ENCODE peak calls at places on chromosomes 3 and 15, in six cellular contexts. O is epithelial cell of esophagus, K is substantia nigra, X is cardiac fibroblast, M is AG08395, Y is H9. G is an unnamed sample.

GRCh38 chr15:61079529-61079928 is 149.6 kb downstream of the RORA start:
- DNase-seq in O (no peak), K (no peak), X (no peak), M (no peak), Y (no peak), G (no peak)

GRCh38 chr3:190853464-190853863 is 9.0 kb downstream of the GMNC start:
- DNase-seq in O (peak; percentile 61), K (no peak), X (no peak), M (no peak), Y (no peak), G (no peak)

GRCh38 chr3:197024881-197025735 is 4.5 kb downstream of the MELTF start:
- DNase-seq in O (no peak), K (no peak), X (no peak), M (no peak), Y (no peak), G (no peak)

GRCh38 chr3:165503346-165503745 is 307.2 kb upstream of the SLITRK3 start:
- DNase-seq in O (no peak), K (no peak), X (no peak), M (no peak), Y (no peak), G (no peak)

GRCh38 chr3:126356373-126357298 is 572 bp downstream of the KLF15 start:
- DNase-seq in O (no peak), K (no peak), X (peak; percentile 7), M (no peak), Y (no peak), G (no peak)

GRCh38 chr3:64267774-64268604 is 42.7 kb upstream of the PRICKLE2 start:
- DNase-seq in O (peak; percentile 67), K (peak; percentile 7), X (peak; percentile 77), M (peak; percentile 76), Y (peak; percentile 78), G (no peak)

GRCh38 chr3:31567036-31567435 is 34.3 kb downstream of the STT3B start:
- DNase-seq in O (peak; percentile 14), K (no peak), X (no peak), M (no peak), Y (peak; percentile 49), G (peak; percentile 24)

GRCh38 chr3:78708565-78709073 is 1059.2 kb downstream of the ROBO1 start:
- DNase-seq in O (no peak), K (no peak), X (no peak), M (no peak), Y (no peak), G (no peak)

GRCh38 chr15:99084965-99085364 is 19.9 kb upstream of the SYNM start:
- DNase-seq in O (no peak), K (no peak), X (no peak), M (no peak), Y (no peak), G (no peak)

GRCh38 chr3:191066669-191067068 is 132.4 kb upstream of the OSTN start:
- DNase-seq in O (peak; percentile 83), K (no peak), X (peak; percentile 85), M (no peak), Y (no peak), G (peak; percentile 92)

GRCh38 chr15:39616731-39617455 is 36.0 kb downstream of the THBS1 start:
- DNase-seq in O (peak; percentile 82), K (no peak), X (peak; percentile 34), M (no peak), Y (no peak), G (peak; percentile 91)

GRCh38 chr3:119497824-119498187 is 541 bp upstream of the TIMMDC1 start:
- DNase-seq in O (peak; percentile 67), K (no peak), X (peak; percentile 41), M (peak; percentile 3), Y (no peak), G (peak; percentile 38)

GRCh38 chr3:194632211-194632982 is 822 bp downstream of the TMEM44 start:
- DNase-seq in O (peak; percentile 30), K (no peak), X (peak; percentile 61), M (peak; percentile 59), Y (no peak), G (peak; percentile 37)

GRCh38 chr3:102179321-102180290 is 255.2 kb upstream of the ZPLD1 start:
- DNase-seq in O (peak; percentile 68), K (no peak), X (peak; percentile 77), M (no peak), Y (no peak), G (peak; percentile 57)

GRCh38 chr15:49168026-49168425 is 2.0 kb upstream of the GALK2 start:
- DNase-seq in O (no peak), K (no peak), X (no peak), M (no peak), Y (no peak), G (no peak)

GRCh38 chr15:89307046-89307587 is 27.5 kb downstream of the POLG start:
- DNase-seq in O (peak; percentile 53), K (no peak), X (peak; percentile 41), M (peak; percentile 64), Y (no peak), G (peak; percentile 47)

GRCh38 chr3:41290736-41291135 is 91.4 kb downstream of the CTNNB1 start:
- DNase-seq in O (no peak), K (no peak), X (no peak), M (no peak), Y (no peak), G (no peak)

GRCh38 chr3:48013288-48013980 is 2.8 kb downstream of the MAP4 start:
- DNase-seq in O (peak; percentile 65), K (no peak), X (peak; percentile 76), M (peak; percentile 57), Y (no peak), G (peak; percentile 74)

GRCh38 chr3:185402561-185402960 is 39.6 kb downstream of the MAP3K13 start:
- DNase-seq in O (no peak), K (no peak), X (peak; percentile 51), M (peak; percentile 24), Y (no peak), G (no peak)

GRCh38 chr15:67879440-67880129 is 39.7 kb upstream of the RNU6-1 start:
- DNase-seq in O (no peak), K (no peak), X (no peak), M (no peak), Y (no peak), G (no peak)

GRCh38 chr3:173548261-173548660 is 150.7 kb downstream of the NLGN1 start:
- DNase-seq in O (no peak), K (no peak), X (no peak), M (no peak), Y (no peak), G (no peak)

GRCh38 chr3:11553436-11554235 is 90.1 kb downstream of the VGLL4 start:
- DNase-seq in O (no peak), K (no peak), X (peak; percentile 66), M (no peak), Y (no peak), G (no peak)

GRCh38 chr3:194046995-194047681 is 88.8 kb upstream of the HES1 start:
- DNase-seq in O (no peak), K (peak; percentile 38), X (no peak), M (no peak), Y (no peak), G (no peak)

GRCh38 chr3:46670891-46671427 is 22.5 kb downstream of the ALS2CL start:
- DNase-seq in O (no peak), K (no peak), X (no peak), M (no peak), Y (peak; percentile 21), G (no peak)

GRCh38 chr15:34360298-34360697 is 6.7 kb downstream of the LPCAT4 start:
- DNase-seq in O (peak; percentile 91), K (no peak), X (no peak), M (peak; percentile 14), Y (no peak), G (peak; percentile 98)

G was measured in PC-3.